ENCODE peak calls at places on chromosomes 13 and 19, in five cellular contexts. Z is A549, U is H1, I is HepG2, R is K562. C is an unnamed sample.

GRCh38 chr13:51519839-51520238 is 64.4 kb upstream of the WDFY2 start:
- DNase-seq in Z (no peak), U (no peak), I (peak; percentile 52), R (no peak), C (peak; percentile 61)

GRCh38 chr13:76815344-76815743 is 70.9 kb downstream of the KCTD12 start:
- DNase-seq in Z (no peak), U (no peak), I (no peak), R (no peak), C (no peak)

GRCh38 chr13:77031869-77032268 is 4.9 kb upstream of the FBXL3 start:
- DNase-seq in Z (no peak), U (no peak), I (no peak), R (no peak), C (no peak)

GRCh38 chr13:73273737-73274136 is 214.9 kb downstream of the KLF5 start:
- DNase-seq in Z (no peak), U (no peak), I (no peak), R (no peak), C (peak; percentile 89)

GRCh38 chr19:2983351-2984195 is 6.2 kb downstream of the TLE6 start:
- DNase-seq in Z (no peak), U (peak; percentile 86), I (no peak), R (no peak), C (peak; percentile 7)

GRCh38 chr13:36831291-36831690 is 12.3 kb downstream of the RFXAP start:
- DNase-seq in Z (no peak), U (no peak), I (no peak), R (no peak), C (no peak)

GRCh38 chr19:44753932-44754742 is 5.6 kb downstream of the BCL3 start:
- DNase-seq in Z (peak; percentile 82), U (peak; percentile 76), I (no peak), R (peak; percentile 94), C (peak; percentile 77)

GRCh38 chr13:43377149-43377548 is 353.8 kb downstream of the DNAJC15 start:
- DNase-seq in Z (no peak), U (no peak), I (no peak), R (no peak), C (peak; percentile 10)

GRCh38 chr13:28324181-28324789 is 170.6 kb downstream of the FLT1 start:
- DNase-seq in Z (peak; percentile 38), U (peak; percentile 81), I (peak; percentile 50), R (peak; percentile 81), C (peak; percentile 73)

GRCh38 chr13:24389506-24389905 is 80.1 kb downstream of the C1QTNF9 start:
- DNase-seq in Z (no peak), U (no peak), I (no peak), R (no peak), C (no peak)

GRCh38 chr19:4553092-4553695 is 6.3 kb downstream of the SEMA6B start:
- DNase-seq in Z (no peak), U (no peak), I (no peak), R (no peak), C (no peak)

GRCh38 chr19:17312481-17313113 is 3.2 kb downstream of the DDA1 start:
- DNase-seq in Z (no peak), U (no peak), I (no peak), R (no peak), C (no peak)

GRCh38 chr19:29687897-29688728 is 22.9 kb downstream of the PLEKHF1 start:
- DNase-seq in Z (no peak), U (no peak), I (no peak), R (peak; percentile 83), C (peak; percentile 78)

GRCh38 chr19:5950744-5951143 is 27.2 kb downstream of the RANBP3 start:
- DNase-seq in Z (no peak), U (no peak), I (no peak), R (no peak), C (no peak)

GRCh38 chr19:5951338-5951861 is 26.5 kb downstream of the RANBP3 start:
- DNase-seq in Z (no peak), U (no peak), I (no peak), R (no peak), C (no peak)

GRCh38 chr19:5953680-5954213 is 24.2 kb downstream of the RANBP3 start:
- DNase-seq in Z (no peak), U (no peak), I (no peak), R (peak; percentile 49), C (no peak)

GRCh38 chr19:5953034-5953589 is 24.8 kb downstream of the RANBP3 start:
- DNase-seq in Z (no peak), U (no peak), I (no peak), R (no peak), C (peak; percentile 58)

GRCh38 chr19:5952193-5953033 is 25.5 kb downstream of the RANBP3 start:
- DNase-seq in Z (no peak), U (no peak), I (no peak), R (no peak), C (no peak)
- TF ChIP-seq MAFK in Z (no peak), U (no peak), I (no peak), R (no peak), C (no peak)

DNA sequence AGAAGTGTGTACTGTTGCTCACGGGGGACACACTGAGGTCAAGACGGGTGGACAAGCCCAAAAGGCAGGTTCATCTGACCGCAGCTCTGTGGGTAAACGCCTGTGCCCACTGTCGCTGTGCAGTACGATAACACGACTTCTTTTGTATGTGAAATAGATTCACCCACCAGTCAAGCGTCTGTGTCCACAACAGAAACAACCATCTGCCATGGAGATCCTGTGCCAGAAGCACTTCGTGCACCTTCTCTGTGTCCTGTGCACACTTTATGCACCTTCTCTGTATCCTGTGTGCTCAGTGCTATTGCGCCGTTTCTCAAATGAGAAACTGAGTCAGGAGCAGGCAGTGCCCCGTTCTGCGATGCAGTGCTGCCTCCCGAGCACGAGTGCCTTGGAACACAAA is 138.9 kb downstream of the ATP11A start:
- DNase-seq in Z (no peak), U (no peak), I (no peak), R (no peak), C (no peak)
- TF ChIP-seq MAFK in Z (no peak), U (no peak), I (no peak), R (no peak), C (no peak)

DNA sequence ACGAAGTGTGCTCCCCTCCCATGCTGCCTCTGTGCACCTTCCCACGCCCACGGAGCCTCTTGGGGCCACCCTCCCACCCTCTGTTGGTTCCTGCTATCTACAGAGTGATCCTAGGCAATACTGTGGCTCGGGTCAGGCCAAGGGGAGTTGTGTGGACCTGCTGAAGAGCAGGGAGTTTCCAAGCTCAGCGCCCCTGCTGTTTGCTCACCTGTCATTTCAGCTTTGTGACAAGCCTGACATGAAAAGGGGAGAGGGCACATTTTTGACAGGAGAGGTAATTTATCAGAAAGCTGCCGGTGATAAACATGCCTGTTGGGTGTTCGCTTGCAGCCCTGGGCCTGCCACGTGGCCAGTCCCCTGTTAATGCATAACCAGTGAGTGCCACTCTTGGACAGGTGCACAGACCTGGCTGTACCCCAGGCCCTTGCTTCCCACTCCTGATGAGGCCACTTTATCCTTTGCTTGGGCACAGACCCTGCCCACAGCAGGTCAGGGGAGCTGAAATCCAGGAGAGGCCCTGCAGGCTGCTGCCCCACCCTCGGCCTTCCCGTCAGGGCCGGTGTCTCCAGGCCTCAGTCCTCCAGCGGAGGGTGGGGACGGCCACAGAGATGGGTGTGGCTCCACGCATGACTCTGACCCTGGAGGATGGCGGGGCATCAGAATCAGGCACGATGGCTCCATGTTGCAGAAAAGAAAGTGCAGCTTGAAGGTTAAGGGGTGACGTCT is 201.5 kb upstream of the GPR12 start:
- DNase-seq in Z (no peak), U (no peak), I (peak; percentile 92), R (no peak), C (no peak)
- TF ChIP-seq MAFK in Z (no peak), U (no peak), I (no peak), R (no peak), C (no peak)

GRCh38 chr13:48591889-48592725 is 59.2 kb upstream of the RCBTB2 start:
- DNase-seq in Z (no peak), U (no peak), I (no peak), R (no peak), C (no peak)
- TF ChIP-seq MAFK in Z (no peak), U (no peak), I (no peak), R (no peak), C (no peak)

GRCh38 chr19:46134527-46134926 is 10.0 kb upstream of the IGFL3 start:
- DNase-seq in Z (no peak), U (no peak), I (no peak), R (no peak), C (peak; percentile 65)
- TF ChIP-seq MAFK in Z (no peak), U (no peak), I (no peak), R (no peak), C (no peak)

GRCh38 chr13:80340643-80341097 is 256 bp downstream of the SPRY2 start:
- DNase-seq in Z (no peak), U (no peak), I (peak; percentile 18), R (no peak), C (peak; percentile 70)
- TF ChIP-seq MAFK in Z (no peak), U (no peak), I (no peak), R (no peak), C (no peak)

GRCh38 chr13:41905600-41906254 is 55.2 kb downstream of the VWA8 start:
- DNase-seq in Z (peak; percentile 25), U (no peak), I (peak; percentile 28), R (peak; percentile 32), C (peak; percentile 48)
- TF ChIP-seq MAFK in Z (no peak), U (no peak), I (no peak), R (no peak), C (no peak)

DNA sequence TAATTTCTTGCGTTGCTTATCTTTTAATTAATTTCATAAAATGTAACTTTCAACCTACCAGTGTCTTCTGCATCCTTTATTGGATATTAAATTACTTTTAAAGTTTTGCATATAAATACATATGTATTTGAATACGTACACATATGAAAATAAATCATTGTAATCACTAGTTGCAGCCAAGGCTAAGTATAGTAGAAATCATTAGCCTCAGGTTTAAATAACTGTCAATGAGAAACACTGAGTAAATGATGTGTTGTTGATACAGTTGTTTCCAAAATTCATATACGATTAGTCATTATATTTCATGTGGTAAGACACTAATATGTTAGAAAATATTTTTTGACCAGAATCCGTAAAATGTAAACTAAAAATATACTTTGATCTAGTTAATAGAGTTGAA is 1267.1 kb upstream of the PCDH20 start:
- DNase-seq in Z (no peak), U (no peak), I (no peak), R (no peak), C (peak; percentile 1)
- TF ChIP-seq MAFK in Z (no peak), U (no peak), I (no peak), R (no peak), C (no peak)

GRCh38 chr19:55494172-55494761 is 6.0 kb downstream of the SSC5D start:
- DNase-seq in Z (no peak), U (no peak), I (no peak), R (peak; percentile 61), C (peak; percentile 75)
- TF ChIP-seq MAFK in Z (no peak), U (no peak), I (no peak), R (peak; percentile 5), C (no peak)

GRCh38 chr13:60981407-60981806 is 434.2 kb downstream of the PCDH20 start:
- DNase-seq in Z (no peak), U (no peak), I (no peak), R (no peak), C (no peak)

GRCh38 chr13:60990032-60990733 is 425.5 kb downstream of the PCDH20 start:
- DNase-seq in Z (no peak), U (peak; percentile 60), I (peak; percentile 12), R (no peak), C (no peak)

GRCh38 chr13:60986301-60986700 is 429.3 kb downstream of the PCDH20 start:
- DNase-seq in Z (no peak), U (no peak), I (no peak), R (no peak), C (no peak)
- TF ChIP-seq MAFK in Z (no peak), U (no peak), I (no peak), R (no peak), C (no peak)

C was measured in IMR-90.